ENCODE peak calls at places on chromosomes 4 and X, in five cellular contexts. One of them, this sample, is unnamed.

GRCh38 chr4:140851032-140851636 is 94.9 kb upstream of the TBC1D9 start:
- DNase-seq in LNCaP clone FGC: peak; percentile 44
- DNase-seq in fibroblast of lung: peak; percentile 81
- DNase-seq in GM13977: peak; percentile 61
- DNase-seq in stimulated activated CD8-positive, alpha-beta memory T cell treated with anti-CD3 and anti-CD28 coated beads, Interleukin-7, amount 100 ng/mL, for 1 hour: no peak
- DNase-seq in this sample: peak; percentile 66

GRCh38 chr4:165502919-165503907 is 124.4 kb downstream of the CPE start:
- DNase-seq in LNCaP clone FGC: peak; percentile 6
- DNase-seq in GM13977: peak; percentile 25
- DNase-seq in stimulated activated CD8-positive, alpha-beta memory T cell treated with anti-CD3 and anti-CD28 coated beads, Interleukin-7, amount 100 ng/mL, for 1 hour: no peak
- DNase-seq in fibroblast of lung: peak; percentile 57
- DNase-seq in this sample: no peak

GRCh38 chr4:132125131-132125530 is 1024.0 kb upstream of the PCDH10 start:
- DNase-seq in LNCaP clone FGC: no peak
- DNase-seq in stimulated activated CD8-positive, alpha-beta memory T cell treated with anti-CD3 and anti-CD28 coated beads, Interleukin-7, amount 100 ng/mL, for 1 hour: no peak
- DNase-seq in fibroblast of lung: no peak
- DNase-seq in GM13977: no peak
- DNase-seq in this sample: no peak

GRCh38 chr4:101911616-101912015 is 121.1 kb downstream of the BANK1 start:
- DNase-seq in GM13977: no peak
- DNase-seq in fibroblast of lung: no peak
- DNase-seq in stimulated activated CD8-positive, alpha-beta memory T cell treated with anti-CD3 and anti-CD28 coated beads, Interleukin-7, amount 100 ng/mL, for 1 hour: no peak
- DNase-seq in LNCaP clone FGC: no peak
- DNase-seq in this sample: no peak

GRCh38 chr4:20253272-20253798 is 1.6 kb downstream of the SLIT2 start:
- DNase-seq in fibroblast of lung: peak; percentile 26
- DNase-seq in stimulated activated CD8-positive, alpha-beta memory T cell treated with anti-CD3 and anti-CD28 coated beads, Interleukin-7, amount 100 ng/mL, for 1 hour: no peak
- DNase-seq in GM13977: peak; percentile 22
- DNase-seq in LNCaP clone FGC: no peak
- DNase-seq in this sample: no peak

GRCh38 chr4:176569301-176569700 is 223.4 kb downstream of the VEGFC start:
- DNase-seq in GM13977: no peak
- DNase-seq in stimulated activated CD8-positive, alpha-beta memory T cell treated with anti-CD3 and anti-CD28 coated beads, Interleukin-7, amount 100 ng/mL, for 1 hour: no peak
- DNase-seq in fibroblast of lung: peak; percentile 45
- DNase-seq in LNCaP clone FGC: no peak
- DNase-seq in this sample: no peak

GRCh38 chrX:148500428-148501120 is at the start of gene AFF2:
- DNase-seq in LNCaP clone FGC: no peak
- DNase-seq in GM13977: peak; percentile 32
- DNase-seq in fibroblast of lung: peak; percentile 16
- DNase-seq in stimulated activated CD8-positive, alpha-beta memory T cell treated with anti-CD3 and anti-CD28 coated beads, Interleukin-7, amount 100 ng/mL, for 1 hour: no peak
- DNase-seq in this sample: peak; percentile 52

GRCh38 chr4:6331018-6331417 is 61.4 kb downstream of the WFS1 start:
- DNase-seq in stimulated activated CD8-positive, alpha-beta memory T cell treated with anti-CD3 and anti-CD28 coated beads, Interleukin-7, amount 100 ng/mL, for 1 hour: no peak
- DNase-seq in LNCaP clone FGC: no peak
- DNase-seq in fibroblast of lung: no peak
- DNase-seq in GM13977: peak; percentile 72
- DNase-seq in this sample: peak; percentile 22

GRCh38 chrX:150192846-150193245 is 170.3 kb upstream of the MAMLD1 start:
- DNase-seq in stimulated activated CD8-positive, alpha-beta memory T cell treated with anti-CD3 and anti-CD28 coated beads, Interleukin-7, amount 100 ng/mL, for 1 hour: no peak
- DNase-seq in fibroblast of lung: peak; percentile 47
- DNase-seq in LNCaP clone FGC: no peak
- DNase-seq in GM13977: no peak
- DNase-seq in this sample: no peak

GRCh38 chr4:123405212-123405856 is 8.7 kb downstream of the SPRY1 start:
- DNase-seq in LNCaP clone FGC: no peak
- DNase-seq in stimulated activated CD8-positive, alpha-beta memory T cell treated with anti-CD3 and anti-CD28 coated beads, Interleukin-7, amount 100 ng/mL, for 1 hour: no peak
- DNase-seq in GM13977: no peak
- DNase-seq in fibroblast of lung: no peak
- DNase-seq in this sample: no peak

GRCh38 chrX:23752740-23753435 is 9.8 kb upstream of the ACOT9 start:
- DNase-seq in fibroblast of lung: peak; percentile 47
- DNase-seq in LNCaP clone FGC: no peak
- DNase-seq in GM13977: no peak
- DNase-seq in stimulated activated CD8-positive, alpha-beta memory T cell treated with anti-CD3 and anti-CD28 coated beads, Interleukin-7, amount 100 ng/mL, for 1 hour: no peak
- DNase-seq in this sample: no peak

GRCh38 chrX:107154787-107155620 is 36.4 kb upstream of the RBM41 start:
- DNase-seq in stimulated activated CD8-positive, alpha-beta memory T cell treated with anti-CD3 and anti-CD28 coated beads, Interleukin-7, amount 100 ng/mL, for 1 hour: no peak
- DNase-seq in LNCaP clone FGC: no peak
- DNase-seq in GM13977: no peak
- DNase-seq in fibroblast of lung: peak; percentile 5
- DNase-seq in this sample: no peak

GRCh38 chr4:105280338-105280809 is 133.7 kb downstream of the TET2 start:
- DNase-seq in fibroblast of lung: peak; percentile 94
- DNase-seq in LNCaP clone FGC: no peak
- DNase-seq in GM13977: no peak
- DNase-seq in stimulated activated CD8-positive, alpha-beta memory T cell treated with anti-CD3 and anti-CD28 coated beads, Interleukin-7, amount 100 ng/mL, for 1 hour: no peak
- DNase-seq in this sample: no peak